ENCODE peak calls at places on chromosomes 1 and 21, in ten cellular contexts. One of them, this sample, is unnamed. For H3K4me1, the result is how much of the 10 kb centered on the place peaks cover.

GRCh38 chr1:165284471-165284870 is 72.0 kb downstream of the LMX1A start:
- DNase-seq in A549: no peak
- DNase-seq in small intestine: no peak
- DNase-seq in aorta: no peak
- DNase-seq in endothelial cell of umbilical vein: no peak
- DNase-seq in tibial artery: no peak
- DNase-seq in esophagus muscularis mucosa: no peak
- DNase-seq in effector memory CD4-positive, alpha-beta T cell: no peak
- DNase-seq in fibroblast of lung: no peak
- DNase-seq in upper lobe of right lung: no peak
- DNase-seq in this sample: no peak

GRCh38 chr1:3743421-3743820 is 8.8 kb upstream of the CCDC27 start:
- DNase-seq in tibial artery: no peak
- DNase-seq in effector memory CD4-positive, alpha-beta T cell: no peak
- DNase-seq in small intestine: no peak
- DNase-seq in endothelial cell of umbilical vein: no peak
- DNase-seq in aorta: no peak
- DNase-seq in esophagus muscularis mucosa: no peak
- DNase-seq in A549: no peak
- DNase-seq in fibroblast of lung: no peak
- DNase-seq in upper lobe of right lung: no peak
- DNase-seq in this sample: no peak

GRCh38 chr1:184427722-184428121 is 40.9 kb downstream of the C1orf21 start:
- DNase-seq in effector memory CD4-positive, alpha-beta T cell: no peak
- DNase-seq in A549: no peak
- DNase-seq in fibroblast of lung: no peak
- DNase-seq in tibial artery: no peak
- DNase-seq in aorta: no peak
- DNase-seq in small intestine: no peak
- DNase-seq in endothelial cell of umbilical vein: no peak
- DNase-seq in esophagus muscularis mucosa: no peak
- DNase-seq in upper lobe of right lung: no peak
- DNase-seq in this sample: no peak

GRCh38 chr1:150976879-150977694 is 2.5 kb upstream of the CERS2 start:
- DNase-seq in effector memory CD4-positive, alpha-beta T cell: peak
- DNase-seq in endothelial cell of umbilical vein: peak
- DNase-seq in small intestine: peak
- DNase-seq in fibroblast of lung: no peak
- DNase-seq in A549: peak
- DNase-seq in upper lobe of right lung: peak
- DNase-seq in esophagus muscularis mucosa: no peak
- DNase-seq in aorta: peak
- DNase-seq in tibial artery: peak
- DNase-seq in this sample: peak

GRCh38 chr1:67675800-67676199 is 9.2 kb upstream of the GADD45A start:
- DNase-seq in endothelial cell of umbilical vein: no peak
- DNase-seq in upper lobe of right lung: no peak
- DNase-seq in tibial artery: no peak
- DNase-seq in small intestine: no peak
- DNase-seq in effector memory CD4-positive, alpha-beta T cell: no peak
- DNase-seq in fibroblast of lung: no peak
- DNase-seq in A549: no peak
- DNase-seq in esophagus muscularis mucosa: no peak
- DNase-seq in aorta: no peak
- DNase-seq in this sample: no peak

GRCh38 chr1:15758953-15759661 is 512 bp downstream of the FBLIM1 start:
- DNase-seq in A549: no peak
- DNase-seq in tibial artery: no peak
- DNase-seq in upper lobe of right lung: no peak
- DNase-seq in effector memory CD4-positive, alpha-beta T cell: no peak
- DNase-seq in esophagus muscularis mucosa: no peak
- DNase-seq in fibroblast of lung: no peak
- DNase-seq in small intestine: no peak
- DNase-seq in aorta: no peak
- DNase-seq in endothelial cell of umbilical vein: no peak
- DNase-seq in this sample: no peak

GRCh38 chr1:234893725-234894630 is 234.7 kb downstream of the TOMM20 start:
- DNase-seq in effector memory CD4-positive, alpha-beta T cell: no peak
- DNase-seq in small intestine: peak
- DNase-seq in esophagus muscularis mucosa: no peak
- DNase-seq in endothelial cell of umbilical vein: peak
- DNase-seq in fibroblast of lung: peak
- DNase-seq in A549: no peak
- DNase-seq in tibial artery: no peak
- DNase-seq in aorta: peak
- DNase-seq in upper lobe of right lung: no peak
- DNase-seq in this sample: no peak

GRCh38 chr1:151056149-151056548 is 3.3 kb downstream of the CDC42SE1 start:
- DNase-seq in esophagus muscularis mucosa: no peak
- DNase-seq in tibial artery: no peak
- DNase-seq in aorta: no peak
- DNase-seq in small intestine: peak
- DNase-seq in fibroblast of lung: no peak
- DNase-seq in upper lobe of right lung: no peak
- DNase-seq in A549: no peak
- DNase-seq in effector memory CD4-positive, alpha-beta T cell: no peak
- DNase-seq in endothelial cell of umbilical vein: no peak
- DNase-seq in this sample: no peak

GRCh38 chr1:159591981-159592380 is 4.4 kb downstream of the APCS start:
- DNase-seq in endothelial cell of umbilical vein: no peak
- DNase-seq in effector memory CD4-positive, alpha-beta T cell: no peak
- DNase-seq in tibial artery: no peak
- DNase-seq in A549: no peak
- DNase-seq in upper lobe of right lung: no peak
- DNase-seq in small intestine: no peak
- DNase-seq in fibroblast of lung: peak
- DNase-seq in aorta: no peak
- DNase-seq in esophagus muscularis mucosa: no peak
- DNase-seq in this sample: no peak

GRCh38 chr1:230109871-230110667 is 43.0 kb downstream of the GALNT2 start:
- DNase-seq in esophagus muscularis mucosa: no peak
- DNase-seq in aorta: no peak
- DNase-seq in small intestine: peak
- DNase-seq in effector memory CD4-positive, alpha-beta T cell: no peak
- DNase-seq in A549: no peak
- DNase-seq in tibial artery: no peak
- DNase-seq in fibroblast of lung: no peak
- DNase-seq in endothelial cell of umbilical vein: no peak
- DNase-seq in upper lobe of right lung: no peak
- DNase-seq in this sample: no peak

GRCh38 chr21:26732442-26733221 is 112.6 kb downstream of the ADAMTS1 start:
- DNase-seq in tibial artery: peak
- DNase-seq in small intestine: peak
- DNase-seq in esophagus muscularis mucosa: no peak
- DNase-seq in A549: peak
- DNase-seq in effector memory CD4-positive, alpha-beta T cell: no peak
- DNase-seq in upper lobe of right lung: peak
- DNase-seq in fibroblast of lung: peak
- DNase-seq in endothelial cell of umbilical vein: peak
- DNase-seq in aorta: peak
- DNase-seq in this sample: peak

GRCh38 chr1:169105087-169105433 is 1.4 kb upstream of the ATP1B1 start:
- DNase-seq in upper lobe of right lung: no peak
- DNase-seq in aorta: no peak
- DNase-seq in fibroblast of lung: no peak
- DNase-seq in A549: no peak
- DNase-seq in endothelial cell of umbilical vein: no peak
- DNase-seq in tibial artery: no peak
- DNase-seq in effector memory CD4-positive, alpha-beta T cell: no peak
- DNase-seq in esophagus muscularis mucosa: no peak
- DNase-seq in small intestine: no peak
- DNase-seq in this sample: no peak
- H3K4me3 ChIP-seq in upper lobe of right lung: peak
- H3K4me3 ChIP-seq in aorta: no peak
- H3K4me3 ChIP-seq in fibroblast of lung: no peak
- H3K4me3 ChIP-seq in A549: peak
- H3K4me3 ChIP-seq in endothelial cell of umbilical vein: no peak
- H3K4me3 ChIP-seq in tibial artery: peak
- H3K4me3 ChIP-seq in effector memory CD4-positive, alpha-beta T cell: no peak
- H3K4me3 ChIP-seq in esophagus muscularis mucosa: peak
- H3K4me3 ChIP-seq in small intestine: peak
- H3K4me3 ChIP-seq in this sample: no peak

DNA sequence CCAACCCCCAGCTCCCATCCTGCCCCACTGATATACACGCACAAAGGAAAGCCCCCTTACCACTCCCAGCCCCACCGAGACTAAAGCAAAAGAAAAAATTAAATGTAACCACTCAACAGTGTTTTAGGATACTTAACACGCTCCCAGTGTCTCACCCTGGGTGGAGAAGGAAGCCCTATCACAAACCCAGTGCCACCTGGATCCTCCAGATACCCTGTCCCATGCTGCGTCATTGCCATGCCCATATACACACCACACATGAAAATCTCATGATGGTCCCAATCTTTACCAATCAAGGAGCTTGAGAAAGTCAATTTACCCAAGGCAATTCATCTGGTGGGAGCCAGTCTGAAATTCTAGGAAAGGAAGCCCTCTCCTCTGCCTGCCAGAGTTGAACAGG is 11.2 kb downstream of the KIAA1614 start:
- DNase-seq in effector memory CD4-positive, alpha-beta T cell: no peak
- DNase-seq in small intestine: no peak
- DNase-seq in tibial artery: no peak
- DNase-seq in fibroblast of lung: no peak
- DNase-seq in A549: no peak
- DNase-seq in aorta: no peak
- DNase-seq in upper lobe of right lung: no peak
- DNase-seq in endothelial cell of umbilical vein: no peak
- DNase-seq in esophagus muscularis mucosa: no peak
- DNase-seq in this sample: no peak
- H3K4me1 ChIP-seq in effector memory CD4-positive, alpha-beta T cell: under half
- H3K4me1 ChIP-seq in small intestine: under half
- H3K4me1 ChIP-seq in tibial artery: under half
- H3K4me1 ChIP-seq in fibroblast of lung: under half
- H3K4me1 ChIP-seq in A549: under half
- H3K4me1 ChIP-seq in aorta: under half
- H3K4me1 ChIP-seq in upper lobe of right lung: under half
- H3K4me1 ChIP-seq in endothelial cell of umbilical vein: under half
- H3K4me1 ChIP-seq in esophagus muscularis mucosa: under half
- H3K4me1 ChIP-seq in this sample: under half

DNA sequence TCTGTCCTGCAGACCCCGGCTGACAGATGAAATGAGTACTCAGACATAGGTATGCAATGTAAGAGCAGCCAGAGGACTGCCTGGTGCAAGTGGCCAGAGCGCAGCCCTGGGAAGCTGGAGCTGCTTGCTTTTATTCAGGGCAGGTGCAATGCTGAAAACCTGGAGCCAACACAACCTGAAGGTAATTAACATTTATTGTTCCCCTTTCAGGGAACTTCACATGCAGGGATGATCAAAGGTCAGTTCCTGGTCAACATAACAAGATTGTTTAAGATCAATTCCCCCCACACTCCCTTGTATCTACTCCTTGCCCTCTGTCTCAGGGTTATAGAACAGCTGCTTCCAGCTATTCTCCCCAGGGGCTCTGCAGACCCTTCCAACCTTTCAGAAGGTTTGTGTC is 48.7 kb upstream of the PRELP start:
- DNase-seq in upper lobe of right lung: no peak
- DNase-seq in esophagus muscularis mucosa: no peak
- DNase-seq in fibroblast of lung: no peak
- DNase-seq in tibial artery: no peak
- DNase-seq in effector memory CD4-positive, alpha-beta T cell: no peak
- DNase-seq in endothelial cell of umbilical vein: no peak
- DNase-seq in small intestine: peak
- DNase-seq in A549: no peak
- DNase-seq in aorta: no peak
- DNase-seq in this sample: no peak
- H3K4me3 ChIP-seq in upper lobe of right lung: no peak
- H3K4me3 ChIP-seq in esophagus muscularis mucosa: no peak
- H3K4me3 ChIP-seq in fibroblast of lung: no peak
- H3K4me3 ChIP-seq in tibial artery: no peak
- H3K4me3 ChIP-seq in effector memory CD4-positive, alpha-beta T cell: no peak
- H3K4me3 ChIP-seq in endothelial cell of umbilical vein: no peak
- H3K4me3 ChIP-seq in small intestine: peak
- H3K4me3 ChIP-seq in A549: no peak
- H3K4me3 ChIP-seq in aorta: no peak
- H3K4me3 ChIP-seq in this sample: no peak

GRCh38 chr1:178021955-178022354 is 52.1 kb upstream of the SEC16B start:
- DNase-seq in fibroblast of lung: no peak
- DNase-seq in effector memory CD4-positive, alpha-beta T cell: no peak
- DNase-seq in upper lobe of right lung: no peak
- DNase-seq in esophagus muscularis mucosa: no peak
- DNase-seq in tibial artery: no peak
- DNase-seq in endothelial cell of umbilical vein: no peak
- DNase-seq in A549: no peak
- DNase-seq in aorta: no peak
- DNase-seq in small intestine: peak
- DNase-seq in this sample: no peak

GRCh38 chr1:178019622-178020021 is 49.8 kb upstream of the SEC16B start:
- DNase-seq in effector memory CD4-positive, alpha-beta T cell: no peak
- DNase-seq in A549: no peak
- DNase-seq in fibroblast of lung: peak
- DNase-seq in tibial artery: no peak
- DNase-seq in upper lobe of right lung: no peak
- DNase-seq in aorta: no peak
- DNase-seq in endothelial cell of umbilical vein: no peak
- DNase-seq in small intestine: no peak
- DNase-seq in esophagus muscularis mucosa: no peak
- DNase-seq in this sample: no peak

GRCh38 chr1:178024504-178024903 is 54.6 kb upstream of the SEC16B start:
- DNase-seq in A549: no peak
- DNase-seq in esophagus muscularis mucosa: no peak
- DNase-seq in upper lobe of right lung: no peak
- DNase-seq in small intestine: no peak
- DNase-seq in aorta: no peak
- DNase-seq in tibial artery: no peak
- DNase-seq in fibroblast of lung: no peak
- DNase-seq in endothelial cell of umbilical vein: no peak
- DNase-seq in effector memory CD4-positive, alpha-beta T cell: no peak
- DNase-seq in this sample: no peak

GRCh38 chr1:178023181-178023618 is 53.3 kb upstream of the SEC16B start:
- DNase-seq in endothelial cell of umbilical vein: no peak
- DNase-seq in effector memory CD4-positive, alpha-beta T cell: no peak
- DNase-seq in small intestine: peak
- DNase-seq in esophagus muscularis mucosa: no peak
- DNase-seq in tibial artery: no peak
- DNase-seq in aorta: no peak
- DNase-seq in fibroblast of lung: no peak
- DNase-seq in A549: no peak
- DNase-seq in upper lobe of right lung: no peak
- DNase-seq in this sample: no peak

DNA sequence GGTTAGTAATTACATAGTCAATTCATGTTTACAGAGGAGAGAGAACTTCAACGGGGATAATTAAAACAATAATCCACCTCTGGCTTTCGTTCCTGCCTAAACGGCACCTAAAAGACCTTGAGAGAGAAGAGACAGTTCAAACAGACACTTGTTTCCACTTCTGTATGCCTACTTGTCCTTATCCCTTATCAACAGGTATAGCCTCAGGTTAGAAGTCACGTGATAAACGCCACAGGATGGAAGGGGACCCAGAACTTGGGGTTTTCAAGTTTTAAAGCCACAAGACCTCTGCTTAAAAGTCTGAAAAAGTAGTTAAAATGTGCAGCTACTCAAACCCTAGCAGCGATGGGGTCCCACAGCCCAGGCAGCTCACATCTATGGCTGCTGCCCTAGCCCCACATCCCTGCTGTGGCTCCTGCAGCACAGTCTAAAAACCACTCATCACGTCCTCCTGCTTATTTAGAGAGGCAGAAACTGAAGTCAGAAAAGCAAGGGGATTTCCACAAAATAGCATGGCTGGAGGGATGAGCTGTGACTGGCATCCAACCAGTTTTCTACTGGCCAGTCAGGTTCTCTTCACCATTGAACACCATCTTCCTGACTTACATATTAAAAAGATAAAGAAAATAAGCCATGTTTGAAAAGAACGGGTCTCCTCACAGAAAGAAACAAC is 51.2 kb upstream of the SEC16B start:
- DNase-seq in fibroblast of lung: no peak
- DNase-seq in tibial artery: no peak
- DNase-seq in aorta: no peak
- DNase-seq in A549: no peak
- DNase-seq in upper lobe of right lung: no peak
- DNase-seq in endothelial cell of umbilical vein: no peak
- DNase-seq in effector memory CD4-positive, alpha-beta T cell: no peak
- DNase-seq in small intestine: no peak
- DNase-seq in esophagus muscularis mucosa: no peak
- DNase-seq in this sample: no peak
- H3K4me1 ChIP-seq in fibroblast of lung: under half
- H3K4me1 ChIP-seq in tibial artery: under half
- H3K4me1 ChIP-seq in aorta: under half
- H3K4me1 ChIP-seq in A549: under half
- H3K4me1 ChIP-seq in upper lobe of right lung: under half
- H3K4me1 ChIP-seq in endothelial cell of umbilical vein: under half
- H3K4me1 ChIP-seq in effector memory CD4-positive, alpha-beta T cell: under half
- H3K4me1 ChIP-seq in small intestine: under half
- H3K4me1 ChIP-seq in esophagus muscularis mucosa: under half
- H3K4me1 ChIP-seq in this sample: under half

This sample was measured in right cardiac atrium.